ENCODE peak calls at places on chromosome 6, in ten cellular contexts. One of them, this sample, is unnamed.
A peak's percentile ranks its signal among the peaks of the same experiment; 100 is the strongest.

GRCh38 chr6:145734486-145735355 is 599 bp downstream of the EPM2A start:
- DNase-seq in H9: peak; percentile 93
- DNase-seq in effector CD4-positive, alpha-beta T cell: peak; percentile 29
- DNase-seq in NB4: peak; percentile 96
- DNase-seq in AG20443: peak; percentile 91
- DNase-seq in NCI-H1105: peak; percentile 92
- DNase-seq in activated naive CD4-positive, alpha-beta T cell treated with anti-CD3 and anti-CD28 coated beads, Interleukin-2, amount 50 U/mL, for 16 hours: peak; percentile 73
- DNase-seq in heart right ventricle: peak; percentile 88
- DNase-seq in Panc1: no peak
- DNase-seq in non-pigmented ciliary epithelial cell: no peak
- DNase-seq in this sample: peak; percentile 72

GRCh38 chr6:56756219-56756789 is 113.6 kb upstream of the DST start:
- DNase-seq in AG20443: no peak
- DNase-seq in H9: no peak
- DNase-seq in effector CD4-positive, alpha-beta T cell: no peak
- DNase-seq in Panc1: no peak
- DNase-seq in heart right ventricle: no peak
- DNase-seq in non-pigmented ciliary epithelial cell: no peak
- DNase-seq in NCI-H1105: no peak
- DNase-seq in activated naive CD4-positive, alpha-beta T cell treated with anti-CD3 and anti-CD28 coated beads, Interleukin-2, amount 50 U/mL, for 16 hours: no peak
- DNase-seq in NB4: no peak
- DNase-seq in this sample: no peak

GRCh38 chr6:139882977-139883728 is 508.7 kb upstream of the CITED2 start:
- DNase-seq in NCI-H1105: no peak
- DNase-seq in heart right ventricle: no peak
- DNase-seq in effector CD4-positive, alpha-beta T cell: no peak
- DNase-seq in H9: no peak
- DNase-seq in NB4: peak; percentile 21
- DNase-seq in Panc1: no peak
- DNase-seq in non-pigmented ciliary epithelial cell: no peak
- DNase-seq in AG20443: no peak
- DNase-seq in activated naive CD4-positive, alpha-beta T cell treated with anti-CD3 and anti-CD28 coated beads, Interleukin-2, amount 50 U/mL, for 16 hours: no peak
- DNase-seq in this sample: no peak

GRCh38 chr6:77094821-77095220 is 368.5 kb downstream of the HTR1B start:
- DNase-seq in NB4: no peak
- DNase-seq in activated naive CD4-positive, alpha-beta T cell treated with anti-CD3 and anti-CD28 coated beads, Interleukin-2, amount 50 U/mL, for 16 hours: no peak
- DNase-seq in effector CD4-positive, alpha-beta T cell: no peak
- DNase-seq in Panc1: no peak
- DNase-seq in AG20443: no peak
- DNase-seq in non-pigmented ciliary epithelial cell: no peak
- DNase-seq in H9: no peak
- DNase-seq in heart right ventricle: no peak
- DNase-seq in NCI-H1105: no peak
- DNase-seq in this sample: no peak

GRCh38 chr6:3918474-3918873 is 69.3 kb downstream of the FAM50B start:
- DNase-seq in NCI-H1105: no peak
- DNase-seq in Panc1: no peak
- DNase-seq in AG20443: no peak
- DNase-seq in NB4: no peak
- DNase-seq in H9: no peak
- DNase-seq in heart right ventricle: no peak
- DNase-seq in non-pigmented ciliary epithelial cell: no peak
- DNase-seq in activated naive CD4-positive, alpha-beta T cell treated with anti-CD3 and anti-CD28 coated beads, Interleukin-2, amount 50 U/mL, for 16 hours: no peak
- DNase-seq in effector CD4-positive, alpha-beta T cell: no peak
- DNase-seq in this sample: no peak

GRCh38 chr6:108559884-108560462 is 744 bp upstream of the FOXO3 start:
- DNase-seq in activated naive CD4-positive, alpha-beta T cell treated with anti-CD3 and anti-CD28 coated beads, Interleukin-2, amount 50 U/mL, for 16 hours: peak; percentile 29
- DNase-seq in H9: peak; percentile 74
- DNase-seq in non-pigmented ciliary epithelial cell: no peak
- DNase-seq in NCI-H1105: peak; percentile 77
- DNase-seq in Panc1: no peak
- DNase-seq in heart right ventricle: no peak
- DNase-seq in NB4: peak; percentile 72
- DNase-seq in effector CD4-positive, alpha-beta T cell: peak; percentile 17
- DNase-seq in AG20443: peak; percentile 45
- DNase-seq in this sample: no peak

GRCh38 chr6:89433637-89434499 is 916 bp downstream of the ANKRD6 start:
- DNase-seq in NB4: peak; percentile 60
- DNase-seq in H9: no peak
- DNase-seq in heart right ventricle: peak; percentile 16
- DNase-seq in effector CD4-positive, alpha-beta T cell: peak; percentile 4
- DNase-seq in activated naive CD4-positive, alpha-beta T cell treated with anti-CD3 and anti-CD28 coated beads, Interleukin-2, amount 50 U/mL, for 16 hours: peak; percentile 18
- DNase-seq in Panc1: no peak
- DNase-seq in NCI-H1105: no peak
- DNase-seq in AG20443: no peak
- DNase-seq in non-pigmented ciliary epithelial cell: no peak
- DNase-seq in this sample: no peak

GRCh38 chr6:170058878-170059485 is 231.9 kb downstream of the DLL1 start:
- DNase-seq in effector CD4-positive, alpha-beta T cell: no peak
- DNase-seq in H9: no peak
- DNase-seq in Panc1: no peak
- DNase-seq in NB4: no peak
- DNase-seq in heart right ventricle: no peak
- DNase-seq in AG20443: no peak
- DNase-seq in activated naive CD4-positive, alpha-beta T cell treated with anti-CD3 and anti-CD28 coated beads, Interleukin-2, amount 50 U/mL, for 16 hours: no peak
- DNase-seq in non-pigmented ciliary epithelial cell: no peak
- DNase-seq in NCI-H1105: no peak
- DNase-seq in this sample: no peak